ENCODE peak calls at places on chromosomes 6 and 20, in four cellular contexts. U is WTC11, D is K562, B is H1. A is an unnamed sample.

GRCh38 chr6:46526607-46527006 is 35.4 kb upstream of the RCAN2 start:
- DNase-seq in U (no peak), D (no peak), B (no peak), A (no peak)

GRCh38 chr20:24479595-24479994 is 10.2 kb downstream of the SYNDIG1 start:
- DNase-seq in U (no peak), D (no peak), B (no peak), A (no peak)

GRCh38 chr20:62405981-62406513 is 1.0 kb downstream of the CABLES2 start:
- DNase-seq in U (no peak), D (no peak), B (no peak), A (no peak)

GRCh38 chr6:67629268-67629667 is 1005.8 kb upstream of the ADGRB3 start:
- DNase-seq in U (no peak), D (no peak), B (no peak), A (no peak)

GRCh38 chr6:12334524-12335130 is 44.5 kb downstream of the EDN1 start:
- DNase-seq in U (no peak), D (no peak), B (no peak), A (no peak)

GRCh38 chr20:39645130-39645529 is 683.0 kb downstream of the DHX35 start:
- DNase-seq in U (no peak), D (no peak), B (no peak), A (no peak)

GRCh38 chr6:149438855-149439254 is 38.8 kb downstream of the SUMO4 start:
- DNase-seq in U (no peak), D (no peak), B (no peak), A (no peak)

GRCh38 chr6:3825331-3825831 is 23.8 kb upstream of the FAM50B start:
- DNase-seq in U (peak; percentile 75), D (no peak), B (peak; percentile 33), A (no peak)

GRCh38 chr6:3159805-3160781 is 2.7 kb upstream of the TUBB2A start:
- DNase-seq in U (no peak), D (peak; percentile 62), B (no peak), A (no peak)

GRCh38 chr6:114997813-114998292 is 655.0 kb upstream of the HS3ST5 start:
- DNase-seq in U (no peak), D (no peak), B (no peak), A (no peak)

GRCh38 chr20:50434653-50435396 is 75.4 kb upstream of the PTPN1 start:
- DNase-seq in U (no peak), D (no peak), B (no peak), A (no peak)

GRCh38 chr6:142265476-142265875 is 36.3 kb upstream of the ADGRG6 start:
- DNase-seq in U (no peak), D (no peak), B (no peak), A (no peak)

GRCh38 chr6:130696806-130697205 is 130.4 kb upstream of the SMLR1 start:
- DNase-seq in U (no peak), D (no peak), B (no peak), A (no peak)

GRCh38 chr6:143027058-143027457 is 33.6 kb upstream of the AIG1 start:
- DNase-seq in U (peak; percentile 62), D (no peak), B (peak; percentile 27), A (no peak)

GRCh38 chr20:35831029-35831428 is 59.2 kb downstream of the PHF20 start:
- DNase-seq in U (no peak), D (no peak), B (no peak), A (no peak)

GRCh38 chr20:47480705-47481104 is 21.0 kb upstream of the NCOA3 start:
- DNase-seq in U (no peak), D (no peak), B (no peak), A (no peak)

GRCh38 chr20:25061821-25062530 is 4.0 kb upstream of the ACSS1 start:
- DNase-seq in U (peak; percentile 2), D (no peak), B (no peak), A (no peak)

GRCh38 chr6:53171605-53172467 is 23.2 kb upstream of the GCM1 start:
- DNase-seq in U (peak; percentile 87), D (peak; percentile 89), B (peak; percentile 57), A (peak; percentile 80)

GRCh38 chr6:4849214-4849613 is 73.0 kb downstream of the CDYL start:
- DNase-seq in U (no peak), D (no peak), B (no peak), A (no peak)

GRCh38 chr6:4852938-4853337 is 76.7 kb downstream of the CDYL start:
- DNase-seq in U (no peak), D (no peak), B (no peak), A (no peak)

GRCh38 chr6:4853349-4853748 is 77.1 kb downstream of the CDYL start:
- DNase-seq in U (no peak), D (no peak), B (no peak), A (no peak)

GRCh38 chr6:4849628-4850027 is 73.4 kb downstream of the CDYL start:
- DNase-seq in U (no peak), D (no peak), B (no peak), A (no peak)

DNA sequence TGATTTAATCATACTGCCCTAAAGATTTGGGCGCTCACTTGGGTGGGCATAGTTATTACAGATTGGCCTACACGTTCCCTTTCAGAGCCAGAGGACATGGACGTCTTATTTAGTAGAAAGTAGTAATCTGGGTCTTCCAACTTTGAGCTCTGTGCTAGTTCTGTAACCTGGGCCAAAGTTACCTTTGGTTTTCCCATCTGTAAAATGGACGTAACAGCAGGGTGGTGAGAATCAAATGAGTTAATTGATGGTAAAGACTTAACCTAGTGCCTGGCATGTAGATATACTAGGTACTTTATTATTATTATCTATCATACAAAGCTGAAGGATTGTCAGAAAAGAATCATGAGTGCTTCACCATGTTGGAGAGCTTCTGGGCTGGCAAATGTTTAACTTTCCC is 74.8 kb downstream of the CDYL start:
- DNase-seq in U (no peak), D (no peak), B (no peak), A (no peak)
- TF ChIP-seq TEAD4 in U (no peak), D (no peak), B (no peak), A (no peak)

DNA sequence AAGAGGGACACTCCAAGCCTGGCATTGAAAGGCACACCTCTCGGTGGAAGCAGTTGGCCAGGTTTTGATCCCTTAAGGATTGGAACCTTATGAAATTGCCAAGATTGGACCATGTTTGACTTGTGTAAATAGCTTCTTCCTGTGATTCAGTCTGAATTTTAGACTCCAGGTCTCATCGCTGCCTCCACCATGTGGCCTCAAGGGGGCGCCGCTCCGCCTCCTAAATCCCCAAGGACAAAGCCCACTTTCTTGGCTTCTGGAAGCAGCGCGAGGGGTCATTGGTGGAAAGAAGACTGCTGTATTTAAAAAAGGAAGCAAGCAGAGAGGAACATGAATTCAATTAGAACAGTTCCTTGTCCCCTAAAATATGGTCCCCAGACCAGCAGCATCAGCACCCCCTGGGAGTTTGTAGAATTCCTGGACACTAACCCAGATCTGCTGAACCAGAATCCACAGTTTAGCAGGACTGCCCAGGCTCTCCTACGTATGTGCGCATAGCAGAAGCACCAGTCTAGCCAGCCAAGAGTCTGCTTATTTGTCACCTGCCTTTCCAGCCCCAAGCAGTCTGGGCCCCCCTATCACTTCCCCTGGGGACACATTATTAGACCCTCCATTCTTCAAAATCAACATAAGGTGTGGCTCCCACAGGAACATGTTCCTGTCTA is 108.5 kb downstream of the LY86 start:
- DNase-seq in U (peak; percentile 79), D (peak; percentile 73), B (peak; percentile 43), A (peak; percentile 45)
- TF ChIP-seq TEAD4 in U (no peak), D (no peak), B (no peak), A (no peak)

DNA sequence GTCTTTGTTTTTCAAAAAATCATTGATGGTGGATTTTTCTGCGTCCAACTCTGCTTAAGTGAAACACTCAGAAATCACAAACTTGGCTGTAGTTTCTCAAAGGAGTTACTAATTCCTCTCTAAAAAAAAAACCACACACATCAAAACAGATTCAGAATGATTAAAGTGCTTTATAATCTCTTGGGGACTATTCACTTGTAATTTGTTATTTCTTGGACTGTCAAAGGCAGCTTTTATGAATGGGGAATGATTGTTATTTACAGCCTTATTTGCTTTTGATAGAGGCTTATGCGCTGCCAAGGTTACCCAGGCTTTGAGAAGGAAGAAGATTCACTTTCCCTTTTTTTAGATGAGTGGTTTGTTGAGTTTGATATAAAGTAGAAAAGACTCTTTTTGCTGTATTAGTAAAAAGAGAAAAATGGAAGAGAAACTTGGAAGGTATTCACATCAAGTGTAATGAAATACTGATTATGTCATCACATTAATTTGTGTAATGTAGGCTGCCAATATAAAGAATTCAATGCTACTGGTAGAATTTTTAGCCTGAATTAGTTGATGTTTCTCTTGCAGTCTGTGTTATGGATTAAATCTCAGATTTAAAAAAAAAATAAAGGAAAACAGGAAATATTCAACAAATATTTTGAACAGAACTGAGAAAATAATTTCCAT is 381.0 kb upstream of the SASH1 start:
- DNase-seq in U (no peak), D (no peak), B (no peak), A (no peak)
- TF ChIP-seq TEAD4 in U (no peak), D (no peak), B (no peak), A (no peak)

DNA sequence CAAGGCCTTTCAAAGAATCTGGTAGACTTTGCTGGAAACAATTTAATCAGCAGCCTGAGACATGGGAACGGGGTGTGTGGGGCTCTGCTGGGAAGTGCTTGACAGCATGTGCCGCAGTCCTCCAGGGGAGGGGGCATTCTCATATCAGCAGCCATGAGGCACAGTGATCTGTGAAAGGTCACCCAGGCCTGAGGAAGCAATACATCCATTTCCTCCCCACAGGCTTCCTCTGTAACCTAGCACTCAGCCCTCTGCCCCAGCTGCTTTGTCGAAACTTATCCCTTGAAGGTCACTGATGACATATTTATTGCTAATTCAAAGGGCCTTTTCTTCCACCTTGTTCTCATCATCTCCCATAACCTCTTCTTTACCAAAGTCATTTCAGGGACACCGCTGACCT is 103.3 kb downstream of the TNFAIP3 start:
- DNase-seq in U (no peak), D (no peak), B (no peak), A (no peak)
- TF ChIP-seq TEAD4 in U (no peak), D (peak; percentile 31), B (no peak), A (no peak)

A was measured in SK-N-SH.